ENCODE peak calls at places on chromosomes 1 and 21, in seven cellular contexts. V is H4, P is HEK293T, Q is colonic mucosa, H is islet precursor cell, N is renal cortical epithelial cell, Y is NAMALWA. G is an unnamed sample.

GRCh38 chr1:54791880-54792522 is 9.1 kb downstream of the TTC22 start:
- DNase-seq in H (peak), V (peak), Q (peak), P (peak), N (peak), Y (peak), G (peak)

GRCh38 chr21:36676039-36676950 is 22.6 kb upstream of the SIM2 start:
- DNase-seq in H (no peak), Y (no peak), Q (no peak), N (no peak), P (no peak), V (no peak), G (no peak)

GRCh38 chr1:241716915-241717651 is 65.0 kb downstream of the WDR64 start:
- DNase-seq in Y (no peak), N (no peak), P (no peak), V (no peak), Q (no peak), H (peak), G (peak)

GRCh38 chr1:18913065-18913502 is 10.7 kb upstream of the ALDH4A1 start:
- DNase-seq in H (peak), Q (peak), Y (peak), N (peak), V (peak), P (peak), G (peak)

GRCh38 chr1:205068001-205068400 is 16.3 kb downstream of the TMEM81 start:
- DNase-seq in Q (no peak), H (no peak), V (no peak), P (no peak), N (no peak), Y (no peak), G (no peak)

GRCh38 chr1:51514733-51515132 is 4.3 kb downstream of the EPS15 start:
- DNase-seq in P (no peak), V (no peak), N (no peak), Q (no peak), Y (peak), H (no peak), G (no peak)

GRCh38 chr1:91809267-91809666 is 76.7 kb downstream of the TGFBR3 start:
- DNase-seq in N (peak), V (no peak), P (no peak), Y (no peak), H (no peak), Q (no peak), G (peak)

GRCh38 chr21:38938343-38938742 is 132.6 kb downstream of the ETS2 start:
- DNase-seq in Q (no peak), V (peak), P (no peak), H (no peak), N (no peak), Y (peak), G (no peak)

GRCh38 chr1:246048693-246049092 is 458.4 kb downstream of the SMYD3 start:
- DNase-seq in Q (no peak), H (no peak), P (no peak), Y (no peak), N (no peak), V (no peak), G (no peak)

GRCh38 chr1:230864441-230864840 is 3.9 kb downstream of the C1orf198 start:
- DNase-seq in Y (no peak), H (no peak), P (no peak), V (no peak), Q (no peak), N (no peak), G (no peak)

GRCh38 chr1:116842654-116843053 is 67.1 kb upstream of the PTGFRN start:
- DNase-seq in Q (no peak), N (no peak), H (no peak), Y (no peak), P (no peak), V (no peak), G (peak)

GRCh38 chr1:178134061-178134460 is 40.2 kb downstream of the RASAL2 start:
- DNase-seq in V (no peak), Q (peak), H (no peak), P (no peak), N (peak), Y (no peak), G (peak)

GRCh38 chr1:245956225-245956624 is 550.9 kb downstream of the SMYD3 start:
- DNase-seq in Y (peak), H (no peak), Q (no peak), P (no peak), N (no peak), V (no peak), G (no peak)

GRCh38 chr1:225329041-225329440 is 98.8 kb downstream of the LBR start:
- DNase-seq in Y (no peak), P (no peak), N (peak), V (no peak), H (no peak), Q (no peak), G (peak)

GRCh38 chr1:93620841-93621210 is 60.8 kb downstream of the BCAR3 start:
- DNase-seq in V (no peak), Q (peak), Y (no peak), N (peak), P (no peak), H (peak), G (no peak)

GRCh38 chr1:56838726-56839125 is 15.9 kb upstream of the C8A start:
- DNase-seq in Q (no peak), N (peak), V (no peak), H (no peak), P (no peak), Y (no peak), G (peak)

GRCh38 chr1:228955691-228956090 is 220.4 kb downstream of the RHOU start:
- DNase-seq in P (no peak), N (peak), Q (no peak), H (peak), Y (no peak), V (no peak), G (peak)

GRCh38 chr1:211978596-211978995 is 56.8 kb downstream of the INTS7 start:
- DNase-seq in V (no peak), N (no peak), Y (no peak), P (no peak), H (no peak), Q (no peak), G (no peak)

GRCh38 chr1:215529111-215529510 is 38.0 kb upstream of the KCTD3 start:
- DNase-seq in Y (no peak), Q (no peak), N (peak), H (no peak), V (no peak), P (no peak), G (peak)

GRCh38 chr21:44376606-44377005 is 23.2 kb downstream of the TRPM2 start:
- DNase-seq in Y (no peak), N (no peak), H (no peak), V (no peak), Q (no peak), P (no peak), G (no peak)

GRCh38 chr1:112698366-112699310 is 8.3 kb downstream of the RHOC start:
- DNase-seq in P (no peak), Y (no peak), Q (peak), H (peak), V (no peak), N (no peak), G (no peak)

GRCh38 chr1:100019220-100019619 is 49.4 kb downstream of the SLC35A3 start:
- DNase-seq in Q (no peak), H (no peak), N (no peak), P (no peak), Y (no peak), V (no peak), G (no peak)

G was measured in fibroblast of mammary gland.